ENCODE peak calls at places on chromosomes 6 and 20, in seven cellular contexts. M is AG09309; F is midbrain; Q is WTC11; G is left cardiac atrium; O is activated CD8-positive, alpha-beta memory T cell treated with anti-CD3 and anti-CD28 coated beads for 24 hours; T is anterior cingulate cortex. P is an unnamed sample.

GRCh38 chr20:237479-237878 is 10.4 kb downstream of the DEFB129 start:
- DNase-seq in M (no peak), F (peak), Q (no peak), G (no peak), O (no peak), T (no peak), P (no peak)

GRCh38 chr6:44217332-44218143 is 812 bp downstream of the MYMX start:
- DNase-seq in M (no peak), F (peak), Q (peak), G (peak), O (no peak), T (peak), P (no peak)

GRCh38 chr20:57240850-57241429 is 25.5 kb downstream of the BMP7 start:
- DNase-seq in M (no peak), F (no peak), Q (no peak), G (no peak), O (no peak), T (no peak), P (no peak)

GRCh38 chr6:78864957-78865356 is 2.4 kb upstream of the IRAK1BP1 start:
- DNase-seq in M (no peak), F (no peak), Q (no peak), G (no peak), O (no peak), T (no peak), P (no peak)

GRCh38 chr6:6074190-6074589 is 67.5 kb upstream of the NRN1 start:
- DNase-seq in M (no peak), F (no peak), Q (no peak), G (no peak), O (no peak), T (no peak), P (no peak)

GRCh38 chr6:64505312-64505711 is 869.7 kb downstream of the PHF3 start:
- DNase-seq in M (no peak), F (no peak), Q (peak), G (no peak), O (no peak), T (no peak), P (no peak)

GRCh38 chr6:140653985-140654384 is 1279.5 kb upstream of the CITED2 start:
- DNase-seq in M (no peak), F (no peak), Q (no peak), G (no peak), O (no peak), T (no peak), P (no peak)

GRCh38 chr6:158869010-158869603 is 49.9 kb upstream of the EZR start:
- DNase-seq in M (no peak), F (no peak), Q (no peak), G (no peak), O (no peak), T (no peak), P (no peak)

GRCh38 chr6:3838992-3839867 is 9.9 kb upstream of the FAM50B start:
- DNase-seq in M (no peak), F (no peak), Q (no peak), G (no peak), O (no peak), T (no peak), P (no peak)

GRCh38 chr20:54668271-54669053 is 193.1 kb downstream of the DOK5 start:
- DNase-seq in M (no peak), F (no peak), Q (peak), G (no peak), O (peak), T (no peak), P (no peak)

GRCh38 chr20:18999076-18999475 is 185.5 kb downstream of the SCP2D1 start:
- DNase-seq in M (no peak), F (no peak), Q (no peak), G (no peak), O (no peak), T (no peak), P (no peak)

GRCh38 chr6:16635810-16636602 is 125.3 kb downstream of the ATXN1 start:
- DNase-seq in M (peak), F (no peak), Q (peak), G (no peak), O (no peak), T (no peak), P (no peak)

P was measured in caudate nucleus.